ENCODE peak calls at places on chromosomes 4 and X, in four cellular contexts. O, T, P and W are unnamed samples.

GRCh38 chrX:129984196-129984962 is 1.9 kb downstream of the BCORL1 start:
- DNase-seq in O (peak), T (peak), P (no peak), W (no peak)

GRCh38 chr4:146210890-146211289 is 3.4 kb upstream of the REELD1 start:
- DNase-seq in O (no peak), T (no peak), P (no peak), W (no peak)

GRCh38 chrX:18353931-18354368 is 538 bp downstream of the SCML2 start:
- DNase-seq in O (peak), T (no peak), P (no peak), W (no peak)

GRCh38 chr4:3384771-3385701 is 56.7 kb upstream of the HGFAC start:
- DNase-seq in O (peak), T (peak), P (no peak), W (no peak)

GRCh38 chrX:101051153-101051548 is 760 bp downstream of the TRMT2B start:
- DNase-seq in O (no peak), T (no peak), P (no peak), W (no peak)

GRCh38 chr4:38565271-38566199 is 98.5 kb upstream of the KLF3 start:
- DNase-seq in O (peak), T (peak), P (peak), W (no peak)

GRCh38 chrX:1534321-1535168 is 2.4 kb downstream of the P2RY8 start:
- DNase-seq in O (no peak), T (no peak), P (no peak), W (no peak)

GRCh38 chr4:94759767-94760211 is 2.0 kb downstream of the BMPR1B start:
- DNase-seq in O (no peak), T (no peak), P (no peak), W (no peak)

GRCh38 chr4:150368667-150369066 is 213.3 kb upstream of the MAB21L2 start:
- DNase-seq in O (no peak), T (no peak), P (no peak), W (no peak)

GRCh38 chrX:108216405-108216804 is 124.8 kb downstream of the ATG4A start:
- DNase-seq in O (no peak), T (no peak), P (no peak), W (no peak)

GRCh38 chr4:121380448-121381147 is at the start of gene QRFPR:
- DNase-seq in O (no peak), T (peak), P (no peak), W (no peak)

GRCh38 chr4:70943115-70943514 is 40.9 kb downstream of the MOB1B start:
- DNase-seq in O (no peak), T (no peak), P (no peak), W (no peak)

GRCh38 chrX:149687991-149688390 is 23.9 kb upstream of the MAGEA11 start:
- DNase-seq in O (no peak), T (no peak), P (no peak), W (no peak)

GRCh38 chrX:72236841-72237240 is 2.0 kb downstream of the ERCC6L start:
- DNase-seq in O (no peak), T (no peak), P (no peak), W (no peak)

GRCh38 chr4:189124149-189124758 is 816.4 kb upstream of the FRG1 start:
- DNase-seq in O (no peak), T (no peak), P (no peak), W (peak)

GRCh38 chrX:83186632-83187031 is 321.5 kb upstream of the POU3F4 start:
- DNase-seq in O (no peak), T (no peak), P (no peak), W (no peak)

GRCh38 chr4:53116959-53117358 is 248.9 kb downstream of the SCFD2 start:
- DNase-seq in O (no peak), T (no peak), P (no peak), W (no peak)

GRCh38 chr4:170476351-170476750 is 386.6 kb upstream of the AADAT start:
- DNase-seq in O (no peak), T (no peak), P (no peak), W (no peak)

GRCh38 chrX:52271212-52271611 is 86.5 kb downstream of the MAGED4 start:
- DNase-seq in O (no peak), T (no peak), P (no peak), W (no peak)

GRCh38 chr4:106746451-106746850 is 289.7 kb downstream of the DKK2 start:
- DNase-seq in O (no peak), T (no peak), P (peak), W (no peak)

GRCh38 chr4:6478546-6479220 is 6.3 kb upstream of the PPP2R2C start:
- DNase-seq in O (peak), T (no peak), P (no peak), W (no peak)

GRCh38 chrX:68912113-68912980 is 83.5 kb downstream of the EFNB1 start:
- DNase-seq in O (no peak), T (no peak), P (no peak), W (no peak)

GRCh38 chr4:42341518-42342026 is 55.7 kb upstream of the SHISA3 start:
- DNase-seq in O (no peak), T (no peak), P (no peak), W (no peak)

GRCh38 chr4:77045490-77045889 is 30.3 kb downstream of the CCNI start:
- DNase-seq in O (no peak), T (no peak), P (no peak), W (no peak)
- TF ChIP-seq CTCF in O (no peak), T (peak), P (peak), W (peak)

GRCh38 chr4:25953740-25954139 is 39.7 kb downstream of the SMIM20 start:
- DNase-seq in O (no peak), T (no peak), P (no peak), W (no peak)
- TF ChIP-seq CTCF in O (no peak), T (no peak), P (no peak), W (no peak)

GRCh38 chr4:122911588-122911987 is 10.8 kb downstream of the NUDT6 start:
- DNase-seq in O (no peak), T (no peak), P (no peak), W (no peak)

GRCh38 chr4:122917731-122918130 is 4.7 kb downstream of the NUDT6 start:
- DNase-seq in O (no peak), T (no peak), P (no peak), W (no peak)

GRCh38 chr4:122914938-122915337 is 7.5 kb downstream of the NUDT6 start:
- DNase-seq in O (no peak), T (no peak), P (no peak), W (no peak)

GRCh38 chr4:122912810-122913575 is 9.4 kb downstream of the NUDT6 start:
- DNase-seq in O (no peak), T (no peak), P (no peak), W (no peak)

GRCh38 chr4:122914292-122914904 is 8.0 kb downstream of the NUDT6 start:
- DNase-seq in O (no peak), T (no peak), P (no peak), W (no peak)
- TF ChIP-seq CTCF in O (no peak), T (peak), P (peak), W (peak)

DNA sequence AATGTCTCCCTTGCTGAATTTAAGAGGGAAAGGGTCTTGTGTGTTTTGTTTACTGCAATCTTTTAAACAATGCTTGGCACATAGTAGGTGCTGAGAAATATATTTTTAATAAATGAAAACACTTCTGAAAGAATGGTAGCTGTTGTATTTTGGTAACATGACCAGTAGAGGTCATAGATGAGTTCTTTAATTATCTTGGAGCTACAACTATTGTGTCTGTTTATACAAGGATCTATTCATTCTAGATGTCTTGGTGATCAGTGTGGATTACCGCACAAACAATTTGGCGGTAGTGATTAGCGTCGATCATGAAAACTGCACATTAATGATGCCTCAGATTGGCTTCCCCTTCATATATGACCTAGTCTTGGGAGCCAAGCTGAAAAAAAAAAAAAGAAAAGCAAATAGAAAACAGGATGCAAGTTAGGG is 21.4 kb upstream of the SCRG1 start:
- DNase-seq in O (no peak), T (no peak), P (no peak), W (no peak)
- TF ChIP-seq CTCF in O (peak), T (peak), P (peak), W (peak)

DNA sequence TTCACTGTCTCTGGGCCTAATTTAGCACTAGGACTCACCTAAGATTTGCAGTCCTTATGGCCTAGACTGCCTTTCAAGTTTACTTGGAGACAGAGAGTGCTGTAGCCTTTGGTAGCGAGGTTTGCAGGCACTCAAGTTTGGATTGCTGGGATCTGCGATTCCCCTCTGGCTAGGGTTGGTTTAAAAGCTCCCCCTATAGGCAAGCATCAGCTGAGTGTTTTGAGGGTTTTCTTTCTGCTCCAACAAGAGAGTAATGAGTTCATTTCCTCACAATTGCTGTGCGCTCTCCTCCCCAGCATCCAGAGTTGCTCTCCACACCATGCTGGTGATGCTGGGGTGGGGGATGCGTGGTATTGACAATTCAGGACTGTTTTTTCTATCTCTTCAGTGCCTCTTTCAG is 206.9 kb downstream of the GLUD2 start:
- DNase-seq in O (no peak), T (no peak), P (no peak), W (no peak)
- TF ChIP-seq CTCF in O (no peak), T (peak), P (no peak), W (no peak)

GRCh38 chr4:4437798-4438470 is 51.0 kb downstream of the NSG1 start:
- DNase-seq in O (no peak), T (no peak), P (no peak), W (no peak)

GRCh38 chr4:4443821-4444220 is 56.9 kb downstream of the NSG1 start:
- DNase-seq in O (no peak), T (no peak), P (no peak), W (peak)

GRCh38 chr4:4439782-4440181 is 52.9 kb downstream of the NSG1 start:
- DNase-seq in O (no peak), T (no peak), P (no peak), W (no peak)

GRCh38 chr4:4438891-4439290 is 52.0 kb downstream of the NSG1 start:
- DNase-seq in O (no peak), T (no peak), P (no peak), W (no peak)

DNA sequence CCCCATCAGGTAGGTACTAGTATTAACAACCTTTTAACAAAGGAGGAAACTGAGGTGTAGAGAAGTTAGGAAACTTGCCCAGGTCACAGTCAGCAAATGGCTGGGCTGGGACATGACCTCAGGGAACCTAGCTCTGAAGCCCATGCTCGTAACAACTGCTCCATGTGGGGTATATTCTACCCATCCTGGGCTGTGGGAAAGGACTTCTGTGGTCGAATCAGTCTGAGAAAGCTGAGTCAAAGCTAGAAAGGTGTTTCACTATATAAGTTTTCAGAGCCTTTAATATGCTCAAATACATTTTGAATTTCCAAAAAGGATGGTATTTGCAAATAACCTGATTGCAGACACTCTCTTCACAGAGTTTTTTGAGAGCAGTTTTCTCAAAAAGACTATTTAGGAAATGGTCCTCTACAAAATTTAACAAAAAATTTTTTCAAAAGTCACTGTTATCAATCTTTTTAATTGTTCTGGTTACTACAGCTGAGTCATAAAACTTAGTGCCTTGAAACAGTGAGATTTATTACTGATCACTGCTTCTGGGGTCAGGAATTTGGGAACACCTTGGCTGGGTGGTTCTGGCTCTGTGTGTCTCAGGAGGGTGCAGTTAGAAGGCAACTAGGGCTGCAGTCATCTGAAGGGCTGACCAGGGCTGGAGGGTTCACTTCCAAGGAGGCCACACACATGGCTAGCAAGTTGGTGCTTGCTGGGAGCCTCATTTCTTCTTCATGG is 53.6 kb downstream of the NSG1 start:
- DNase-seq in O (no peak), T (no peak), P (no peak), W (no peak)
- TF ChIP-seq CTCF in O (no peak), T (no peak), P (no peak), W (no peak)

DNA sequence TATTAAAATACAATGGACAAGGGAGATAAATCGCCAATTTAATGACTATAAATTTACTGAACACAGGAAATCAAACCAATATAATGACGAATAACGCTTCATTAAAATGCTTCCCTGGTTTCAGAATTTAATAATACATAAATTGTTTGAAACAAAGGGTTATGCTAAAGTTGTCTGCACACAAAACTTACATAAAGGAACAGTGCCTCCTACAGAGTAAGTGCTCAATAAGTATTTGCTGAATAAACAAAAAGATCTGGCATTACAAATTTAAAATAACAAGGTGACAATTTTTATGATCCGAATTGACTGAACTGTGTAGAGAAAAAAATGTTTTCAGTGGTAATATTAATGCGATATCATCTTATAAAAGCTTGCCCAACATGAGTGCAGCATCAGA is 69.6 kb downstream of the NOCT start:
- DNase-seq in O (no peak), T (no peak), P (no peak), W (no peak)
- TF ChIP-seq CTCF in O (no peak), T (peak), P (peak), W (peak)